ENCODE peak calls at places on chromosomes 7 and 10, in five cellular contexts. G is prostate gland, B is HCT116, L is esophagus muscularis mucosa, P is aorta. W is an unnamed sample. For H3K4me1 and H3K36me3, the result is how much of the 10 kb centered on the place peaks cover.

GRCh38 chr7:150974468-150975391 is 3.4 kb downstream of the KCNH2 start:
- DNase-seq in B (peak), G (no peak), P (no peak), L (no peak), W (no peak)

GRCh38 chr10:89369142-89370105 is 8.4 kb upstream of the IFIT1B start:
- DNase-seq in P (no peak), G (no peak), L (no peak), B (no peak), W (no peak)

GRCh38 chr10:17003151-17003550 is 126.5 kb downstream of the CUBN start:
- DNase-seq in P (no peak), G (no peak), B (no peak), L (peak), W (no peak)

GRCh38 chr10:23442936-23443335 is 4.1 kb downstream of the OTUD1 start:
- DNase-seq in G (no peak), B (no peak), P (no peak), L (no peak), W (no peak)

GRCh38 chr10:46556515-46557318 is at the start of gene GPRIN2:
- DNase-seq in L (no peak), G (peak), B (no peak), P (peak), W (peak)

GRCh38 chr7:123220396-123220795 is 20.6 kb upstream of the SLC13A1 start:
- DNase-seq in B (no peak), G (no peak), P (no peak), L (no peak), W (no peak)

GRCh38 chr10:131272897-131273451 is 38.5 kb downstream of the TCERG1L start:
- DNase-seq in P (no peak), B (no peak), L (no peak), G (no peak), W (no peak)

GRCh38 chr7:75879771-75880184 is 944 bp downstream of the RHBDD2 start:
- DNase-seq in B (no peak), G (no peak), P (no peak), L (no peak), W (no peak)

GRCh38 chr10:35050556-35050955 is 39.6 kb downstream of the CUL2 start:
- DNase-seq in P (no peak), G (no peak), L (no peak), B (no peak), W (no peak)

GRCh38 chr10:49001402-49001801 is 61.8 kb upstream of the LRRC18 start:
- DNase-seq in P (no peak), B (no peak), G (no peak), L (no peak), W (peak)

GRCh38 chr7:82325416-82325815 is 118.2 kb downstream of the CACNA2D1 start:
- DNase-seq in L (no peak), B (no peak), G (no peak), P (no peak), W (no peak)

GRCh38 chr10:36578306-36578705 is 547.1 kb upstream of the ANKRD30A start:
- DNase-seq in L (no peak), B (no peak), G (no peak), P (no peak), W (no peak)

GRCh38 chr7:117777335-117778150 is 95.7 kb downstream of the CTTNBP2 start:
- DNase-seq in G (no peak), P (no peak), B (no peak), L (no peak), W (no peak)

GRCh38 chr7:36600869-36601530 is 123.3 kb downstream of the AOAH start:
- DNase-seq in P (no peak), L (peak), B (no peak), G (no peak), W (no peak)

GRCh38 chr10:112229901-112230300 is 46.3 kb upstream of the GPAM start:
- DNase-seq in L (no peak), B (no peak), P (no peak), G (no peak), W (no peak)

GRCh38 chr10:11870461-11870780 is 47.3 kb downstream of the PROSER2 start:
- DNase-seq in P (no peak), G (no peak), B (no peak), L (no peak), W (no peak)

GRCh38 chr10:6567203-6567703 is 12.8 kb downstream of the PRKCQ start:
- DNase-seq in P (no peak), G (no peak), L (no peak), B (no peak), W (no peak)

GRCh38 chr10:13346912-13347234 is 1.2 kb downstream of the SEPHS1 start:
- DNase-seq in G (no peak), L (no peak), B (no peak), P (peak), W (no peak)

GRCh38 chr7:48045205-48045765 is 9.9 kb downstream of the C7orf57 start:
- DNase-seq in B (no peak), G (no peak), P (no peak), L (no peak), W (no peak)

GRCh38 chr10:83886871-83887270 is 252.4 kb upstream of the GHITM start:
- DNase-seq in G (no peak), B (no peak), P (no peak), L (peak), W (no peak)

GRCh38 chr10:86961481-86962091 is 3.2 kb downstream of the SNCG start:
- DNase-seq in P (peak), G (no peak), L (no peak), B (no peak), W (no peak)

GRCh38 chr7:132386249-132386681 is 190.0 kb downstream of the PLXNA4 start:
- DNase-seq in G (no peak), P (peak), L (no peak), B (no peak), W (no peak)

GRCh38 chr7:104397442-104397841 is 69.0 kb downstream of the LHFPL3 start:
- DNase-seq in L (no peak), P (no peak), B (no peak), G (no peak), W (no peak)

GRCh38 chr10:126759531-126759930 is 89.0 kb upstream of the C10orf90 start:
- DNase-seq in L (no peak), P (no peak), B (no peak), G (no peak), W (no peak)

GRCh38 chr7:135501402-135501801 is 8.5 kb downstream of the CNOT4 start:
- DNase-seq in P (no peak), G (no peak), L (no peak), B (no peak), W (no peak)

GRCh38 chr7:140079121-140079536 is 16.4 kb upstream of the PARP12 start:
- DNase-seq in L (no peak), G (no peak), B (no peak), P (no peak), W (peak)

GRCh38 chr7:12709731-12710502 is 22.5 kb downstream of the ARL4A start:
- DNase-seq in P (no peak), B (no peak), G (no peak), L (no peak), W (no peak)
- H3K4me1 ChIP-seq in P (under half), B (under half), G (under half), L (under half), W (under half)

GRCh38 chr7:149717481-149717880 is 55.9 kb downstream of the ZNF467 start:
- DNase-seq in G (no peak), B (no peak), P (no peak), L (no peak), W (no peak)

GRCh38 chr7:149719912-149720335 is 53.5 kb downstream of the ZNF467 start:
- DNase-seq in G (no peak), P (no peak), L (no peak), B (no peak), W (no peak)

GRCh38 chr7:149720372-149721083 is 52.9 kb downstream of the ZNF467 start:
- DNase-seq in P (peak), L (no peak), G (peak), B (no peak), W (no peak)

GRCh38 chr7:149718730-149719049 is 54.7 kb downstream of the ZNF467 start:
- DNase-seq in P (no peak), L (no peak), G (no peak), B (no peak), W (no peak)

GRCh38 chr7:149719050-149719899 is 54.1 kb downstream of the ZNF467 start:
- DNase-seq in G (no peak), B (no peak), L (no peak), P (no peak), W (no peak)
- H3K4me3 ChIP-seq in G (no peak), B (no peak), L (no peak), P (no peak), W (no peak)

DNA sequence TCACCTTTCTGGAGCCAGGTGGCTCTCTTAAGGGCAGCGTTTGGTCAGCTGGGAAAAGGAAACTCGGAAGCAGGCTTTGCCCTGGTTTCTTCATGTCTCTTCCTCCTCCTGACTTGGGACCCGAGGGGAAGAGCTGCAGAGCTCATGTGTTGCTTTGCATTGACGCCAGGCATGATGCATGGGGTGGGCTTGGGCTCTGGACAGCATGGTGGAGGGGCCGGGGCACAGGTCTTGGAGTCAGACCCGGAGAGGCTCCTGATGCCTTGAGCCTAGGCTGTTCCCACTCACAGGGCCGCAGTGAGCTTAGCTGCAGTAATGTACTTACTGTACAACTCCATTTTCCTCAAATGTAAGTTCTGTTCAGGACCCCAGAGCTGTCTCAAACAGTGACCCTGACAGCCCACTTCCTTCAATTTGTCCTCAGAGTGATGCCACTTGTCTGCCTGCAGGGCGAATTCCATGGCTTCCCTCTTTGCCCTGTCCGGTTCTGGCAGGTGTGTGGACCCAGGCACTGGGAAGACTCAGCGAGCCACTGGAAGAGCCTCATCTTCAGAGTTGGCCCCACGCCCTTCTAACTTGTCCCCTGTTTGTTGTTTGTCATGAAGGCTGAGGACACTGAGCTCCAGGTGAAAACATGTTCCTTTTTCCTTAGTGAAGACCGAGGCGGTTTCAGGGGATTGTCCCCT is 50.2 kb downstream of the ZNF467 start:
- DNase-seq in L (no peak), G (no peak), P (peak), B (no peak), W (no peak)
- H3K36me3 ChIP-seq in L (half or more), G (under half), P (under half), B (under half), W (under half)

GRCh38 chr7:30436046-30436445 is 42.5 kb downstream of the NOD1 start:
- DNase-seq in B (no peak), P (peak), L (no peak), G (no peak), W (no peak)
- H3K4me1 ChIP-seq in B (under half), P (under half), L (half or more), G (under half), W (under half)

GRCh38 chr10:129967579-129968019 is 3.5 kb upstream of the EBF3 start:
- DNase-seq in G (no peak), B (no peak), L (no peak), P (no peak), W (no peak)
- H3K4me3 ChIP-seq in G (no peak), B (no peak), L (no peak), P (no peak), W (no peak)

DNA sequence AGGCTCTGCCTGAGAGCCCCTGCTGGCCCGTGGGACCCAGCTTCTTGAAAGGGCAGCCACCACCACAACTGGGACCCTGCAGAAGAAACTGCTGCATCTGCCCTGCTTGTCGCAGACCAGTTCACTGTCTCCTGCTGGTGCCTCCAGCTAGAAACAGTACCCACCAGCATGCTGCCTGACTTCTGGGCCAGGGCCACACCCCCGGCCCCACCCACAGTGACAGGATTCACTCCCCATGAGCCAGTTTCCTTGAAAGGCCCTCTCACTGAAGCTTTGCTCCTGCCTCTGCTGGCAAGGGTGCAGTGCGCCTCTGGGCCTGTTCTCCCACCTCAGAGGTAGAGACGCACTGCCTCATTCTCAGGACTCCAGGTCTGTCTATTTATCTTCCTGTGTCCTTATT is 32.4 kb downstream of the ANXA11 start:
- DNase-seq in G (peak), L (no peak), P (no peak), B (no peak), W (no peak)
- H3K36me3 ChIP-seq in G (under half), L (under half), P (under half), B (under half), W (under half)

DNA sequence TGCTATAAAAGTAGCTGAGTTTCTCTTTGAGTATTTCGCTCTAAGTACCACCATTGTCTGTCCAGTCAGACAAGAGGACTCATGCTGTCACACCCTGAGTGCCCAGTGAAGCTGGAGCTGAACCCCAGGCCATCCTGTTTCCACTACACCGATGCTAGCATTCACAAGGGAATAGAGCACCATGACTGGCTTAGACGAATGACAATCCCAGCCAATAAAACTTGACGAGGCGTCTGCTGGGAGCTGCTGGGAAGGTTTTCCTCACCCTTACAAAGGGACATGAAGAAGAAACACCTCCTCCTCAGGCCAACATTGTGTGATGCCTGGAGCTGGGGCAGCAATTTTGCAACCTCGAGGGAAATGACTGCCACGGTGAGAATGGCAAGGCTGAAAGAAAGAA is 17.5 kb upstream of the SLIT1 start:
- DNase-seq in G (no peak), L (no peak), B (no peak), P (no peak), W (no peak)
- H3K4me1 ChIP-seq in G (under half), L (under half), B (under half), P (under half), W (under half)

GRCh38 chr7:45035371-45035770 is 35.4 kb downstream of the CCM2 start:
- DNase-seq in P (no peak), L (no peak), G (no peak), B (no peak), W (no peak)

GRCh38 chr7:45036801-45037200 is 36.8 kb downstream of the CCM2 start:
- DNase-seq in G (no peak), L (no peak), B (no peak), P (peak), W (no peak)

GRCh38 chr7:45037876-45038275 is 37.9 kb downstream of the CCM2 start:
- DNase-seq in P (peak), B (no peak), G (no peak), L (no peak), W (no peak)

GRCh38 chr7:45035909-45036308 is 35.9 kb downstream of the CCM2 start:
- DNase-seq in P (peak), G (peak), B (no peak), L (no peak), W (no peak)

DNA sequence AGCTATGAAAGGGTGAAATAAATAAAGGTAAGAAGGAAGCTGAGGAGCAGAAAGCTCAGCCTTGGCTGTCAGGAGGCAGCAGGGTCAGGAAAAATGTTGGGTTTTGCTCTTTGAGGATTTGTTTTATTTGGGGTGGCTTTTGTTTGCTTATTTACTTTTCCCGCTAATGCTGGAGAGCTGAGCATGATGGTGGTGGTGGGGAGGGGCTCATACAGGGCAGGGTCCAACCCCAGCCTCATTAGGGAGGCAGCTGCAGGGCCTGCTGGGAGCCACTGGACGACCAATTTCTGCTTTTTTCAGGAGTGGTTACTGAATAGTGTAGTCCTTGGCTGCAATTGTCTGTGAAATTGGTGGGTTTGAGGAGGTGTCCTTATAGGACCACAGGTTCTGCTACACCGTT is 36.3 kb downstream of the CCM2 start:
- DNase-seq in G (no peak), P (peak), L (no peak), B (no peak), W (no peak)
- H3K4me3 ChIP-seq in G (no peak), P (no peak), L (no peak), B (no peak), W (no peak)

GRCh38 chr10:74104996-74105395 is 45.6 kb downstream of the AP3M1 start:
- DNase-seq in P (no peak), B (no peak), G (no peak), L (no peak), W (no peak)

GRCh38 chr10:74099836-74100235 is 50.8 kb downstream of the AP3M1 start:
- DNase-seq in B (no peak), P (no peak), G (peak), L (no peak), W (no peak)

GRCh38 chr10:74107391-74107790 is 43.2 kb downstream of the AP3M1 start:
- DNase-seq in P (no peak), B (no peak), G (no peak), L (no peak), W (no peak)

GRCh38 chr10:74103560-74104248 is 46.9 kb downstream of the AP3M1 start:
- DNase-seq in L (no peak), B (peak), G (no peak), P (no peak), W (no peak)

DNA sequence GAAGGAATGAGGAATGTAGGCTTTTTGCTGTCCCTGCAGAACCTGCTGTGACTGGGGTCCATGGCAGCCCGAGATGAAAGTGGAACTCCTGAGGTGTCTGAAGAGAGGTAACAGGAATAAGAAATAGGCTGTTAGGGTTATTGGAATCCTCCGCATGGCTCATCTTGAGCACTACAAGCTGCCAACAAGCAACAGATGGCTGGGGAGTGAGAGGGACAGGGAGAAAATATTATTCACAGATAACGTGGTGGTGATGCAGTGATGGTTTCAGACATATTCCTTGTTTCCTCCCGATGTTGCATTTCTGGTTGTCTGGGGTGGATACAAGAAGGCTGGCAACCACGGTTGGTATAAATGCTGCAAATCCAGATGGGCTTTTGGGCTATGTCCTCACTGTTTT is 46.1 kb downstream of the AP3M1 start:
- DNase-seq in B (no peak), P (no peak), G (no peak), L (no peak), W (no peak)
- H3K36me3 ChIP-seq in B (under half), P (under half), G (under half), L (half or more), W (under half)